ENCODE peak calls at places on chromosomes 11 and 22, in four cellular contexts. One of them, this sample, is unnamed. For H3K79me2, the result is how much of the 10 kb centered on the place peaks cover.

GRCh38 chr11:128207861-128208321 is 379.5 kb downstream of the ETS1 start:
- DNase-seq in MM.1S: no peak
- DNase-seq in astrocyte: peak
- DNase-seq in HCT116: peak
- DNase-seq in this sample: peak

GRCh38 chr22:31960767-31961166 is 16.4 kb downstream of the YWHAH start:
- DNase-seq in MM.1S: no peak
- DNase-seq in astrocyte: no peak
- DNase-seq in HCT116: no peak
- DNase-seq in this sample: no peak

GRCh38 chr11:93817426-93818348 is 32.7 kb downstream of the VSTM5 start:
- DNase-seq in MM.1S: no peak
- DNase-seq in astrocyte: no peak
- DNase-seq in HCT116: no peak
- DNase-seq in this sample: no peak

GRCh38 chr11:59186130-59186594 is 14.2 kb downstream of the DTX4 start:
- DNase-seq in MM.1S: no peak
- DNase-seq in astrocyte: no peak
- DNase-seq in HCT116: peak
- DNase-seq in this sample: peak

GRCh38 chr22:50177537-50178470 is 7.3 kb downstream of the PANX2 start:
- DNase-seq in MM.1S: no peak
- DNase-seq in astrocyte: no peak
- DNase-seq in HCT116: no peak
- DNase-seq in this sample: no peak

GRCh38 chr11:16184588-16184987 is 171.8 kb downstream of the SOX6 start:
- DNase-seq in MM.1S: no peak
- DNase-seq in astrocyte: peak
- DNase-seq in HCT116: no peak
- DNase-seq in this sample: peak

GRCh38 chr11:2074266-2074825 is 64.8 kb downstream of the IGF2 start:
- DNase-seq in MM.1S: no peak
- DNase-seq in astrocyte: no peak
- DNase-seq in HCT116: no peak
- DNase-seq in this sample: no peak

GRCh38 chr11:83033972-83034672 is 37.6 kb downstream of the RAB30 start:
- DNase-seq in MM.1S: peak
- DNase-seq in astrocyte: peak
- DNase-seq in HCT116: no peak
- DNase-seq in this sample: peak

GRCh38 chr11:1030086-1030485 is 6.4 kb downstream of the MUC6 start:
- DNase-seq in MM.1S: no peak
- DNase-seq in astrocyte: no peak
- DNase-seq in HCT116: no peak
- DNase-seq in this sample: no peak

GRCh38 chr22:40666151-40666848 is 13.0 kb upstream of the MCHR1 start:
- DNase-seq in MM.1S: no peak
- DNase-seq in astrocyte: no peak
- DNase-seq in HCT116: no peak
- DNase-seq in this sample: no peak

GRCh38 chr11:125164422-125165110 is at the start of gene PKNOX2:
- DNase-seq in MM.1S: peak
- DNase-seq in astrocyte: peak
- DNase-seq in HCT116: peak
- DNase-seq in this sample: peak

GRCh38 chr11:34050967-34051348 is 573 bp upstream of the CAPRIN1 start:
- DNase-seq in MM.1S: no peak
- DNase-seq in astrocyte: peak
- DNase-seq in HCT116: no peak
- DNase-seq in this sample: peak

GRCh38 chr11:117972044-117972443 is 14.2 kb upstream of the IL10RA start:
- DNase-seq in MM.1S: no peak
- DNase-seq in astrocyte: no peak
- DNase-seq in HCT116: no peak
- DNase-seq in this sample: no peak

GRCh38 chr11:63552921-63553320 is 10.3 kb downstream of the PLAAT2 start:
- DNase-seq in MM.1S: no peak
- DNase-seq in astrocyte: no peak
- DNase-seq in HCT116: no peak
- DNase-seq in this sample: no peak

GRCh38 chr11:130847517-130847916 is 68.8 kb downstream of the SNX19 start:
- DNase-seq in MM.1S: peak
- DNase-seq in astrocyte: peak
- DNase-seq in HCT116: peak
- DNase-seq in this sample: peak

GRCh38 chr11:41456288-41456687 is 3.2 kb downstream of the LRRC4C start:
- DNase-seq in MM.1S: no peak
- DNase-seq in astrocyte: no peak
- DNase-seq in HCT116: no peak
- DNase-seq in this sample: no peak

DNA sequence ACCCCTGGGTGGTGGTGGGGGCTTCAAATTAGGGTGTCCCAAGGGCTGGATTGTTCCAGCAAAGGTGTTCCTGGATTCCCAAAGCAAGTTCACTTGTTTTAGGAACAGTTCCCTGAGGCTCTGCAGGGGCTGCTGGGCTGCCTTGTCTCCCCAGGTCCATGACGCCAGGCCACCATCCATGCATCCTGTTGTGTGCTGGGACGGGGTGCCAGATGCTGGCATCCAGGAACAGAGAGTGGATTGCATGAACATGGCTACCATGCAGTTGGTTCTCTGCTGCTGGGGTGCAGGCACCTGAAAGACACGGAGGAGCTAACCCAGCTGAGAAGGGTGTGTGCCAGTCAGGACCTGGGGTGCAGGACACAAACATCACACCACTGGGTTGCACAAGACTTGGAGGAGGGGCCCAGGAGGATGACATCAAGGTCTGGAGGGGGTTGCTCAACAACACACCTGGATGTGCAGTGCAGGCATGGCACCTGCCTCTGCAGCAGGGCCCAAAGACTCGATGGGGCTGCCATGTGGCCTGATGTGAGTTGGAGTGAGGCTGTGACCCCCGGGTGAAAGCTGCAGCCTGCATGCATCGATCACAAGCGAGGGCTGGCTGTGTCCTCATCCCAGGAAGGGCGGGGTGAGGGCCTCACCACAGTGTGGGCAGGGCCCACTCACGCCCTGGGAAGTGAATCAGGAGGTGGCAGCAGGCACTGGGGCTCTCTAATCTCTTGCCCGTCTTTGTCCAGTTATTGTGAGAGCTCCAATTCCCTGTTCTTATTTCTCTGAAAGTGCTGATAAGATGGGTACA is 74.0 kb upstream of the CLDN5 start:
- DNase-seq in MM.1S: no peak
- DNase-seq in astrocyte: no peak
- DNase-seq in HCT116: no peak
- DNase-seq in this sample: peak
- H3K4me2 ChIP-seq in MM.1S: no peak
- H3K4me2 ChIP-seq in astrocyte: no peak
- H3K4me2 ChIP-seq in HCT116: no peak
- H3K4me2 ChIP-seq in this sample: peak

GRCh38 chr11:69868003-69868865 is 49.0 kb upstream of the FGF3 start:
- DNase-seq in MM.1S: no peak
- DNase-seq in astrocyte: no peak
- DNase-seq in HCT116: no peak
- DNase-seq in this sample: no peak
- H3K79me2 ChIP-seq in MM.1S: under half
- H3K79me2 ChIP-seq in astrocyte: under half
- H3K79me2 ChIP-seq in HCT116: under half
- H3K79me2 ChIP-seq in this sample: under half

GRCh38 chr11:12997168-12997567 is 11.9 kb upstream of the RASSF10 start:
- DNase-seq in MM.1S: no peak
- DNase-seq in astrocyte: no peak
- DNase-seq in HCT116: no peak
- DNase-seq in this sample: no peak

GRCh38 chr11:12995823-12996222 is 13.3 kb upstream of the RASSF10 start:
- DNase-seq in MM.1S: no peak
- DNase-seq in astrocyte: no peak
- DNase-seq in HCT116: no peak
- DNase-seq in this sample: no peak

GRCh38 chr11:12993626-12994025 is 15.5 kb upstream of the RASSF10 start:
- DNase-seq in MM.1S: no peak
- DNase-seq in astrocyte: no peak
- DNase-seq in HCT116: no peak
- DNase-seq in this sample: peak

GRCh38 chr11:12995211-12995610 is 13.9 kb upstream of the RASSF10 start:
- DNase-seq in MM.1S: no peak
- DNase-seq in astrocyte: peak
- DNase-seq in HCT116: no peak
- DNase-seq in this sample: no peak

DNA sequence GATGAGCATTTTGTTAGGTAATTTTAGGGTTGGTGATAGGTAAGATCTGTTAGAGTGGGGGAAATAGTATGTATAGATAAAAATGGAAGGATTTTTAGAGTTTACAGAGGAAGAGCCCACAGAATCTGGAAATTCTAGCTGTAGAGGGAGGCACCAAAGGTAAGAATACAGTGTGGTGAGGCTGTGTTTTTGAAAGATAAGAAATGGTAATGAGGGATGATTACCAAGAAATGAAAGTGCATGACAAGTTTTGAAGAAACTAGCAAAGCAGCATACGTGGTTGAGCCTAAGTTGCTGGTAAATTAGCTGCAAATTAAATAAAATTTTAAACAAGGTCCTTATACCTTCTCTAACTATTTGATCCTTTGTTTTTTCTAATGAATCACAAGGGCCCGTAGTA is 14.6 kb upstream of the RASSF10 start:
- DNase-seq in MM.1S: no peak
- DNase-seq in astrocyte: no peak
- DNase-seq in HCT116: no peak
- DNase-seq in this sample: no peak
- H3K4me2 ChIP-seq in MM.1S: no peak
- H3K4me2 ChIP-seq in astrocyte: no peak
- H3K4me2 ChIP-seq in HCT116: peak
- H3K4me2 ChIP-seq in this sample: no peak

DNA sequence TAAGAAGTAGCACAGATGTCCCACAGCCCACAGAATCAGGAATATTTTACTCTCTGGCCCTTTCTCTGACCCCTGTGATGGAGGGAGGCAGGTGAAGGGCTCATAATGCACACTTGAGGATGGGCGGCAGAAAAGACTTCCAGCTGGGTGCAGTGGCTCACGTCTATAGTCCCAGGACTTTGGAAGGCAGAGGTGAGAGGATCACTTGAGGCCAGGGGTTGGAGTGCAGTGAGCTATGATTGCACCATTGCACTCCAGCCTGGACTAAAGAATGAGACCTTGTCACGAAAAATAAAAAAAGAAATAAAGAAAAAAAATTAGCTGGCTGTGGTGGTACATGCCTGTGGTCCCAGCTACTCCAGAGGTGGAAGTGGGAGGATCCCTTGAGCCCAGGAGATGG is 13.5 kb upstream of the CRYBB3 start:
- DNase-seq in MM.1S: no peak
- DNase-seq in astrocyte: no peak
- DNase-seq in HCT116: no peak
- DNase-seq in this sample: no peak
- H3K79me2 ChIP-seq in MM.1S: under half
- H3K79me2 ChIP-seq in astrocyte: under half
- H3K79me2 ChIP-seq in HCT116: under half
- H3K79me2 ChIP-seq in this sample: under half

GRCh38 chr11:108012139-108012725 is 3.5 kb downstream of the CUL5 start:
- DNase-seq in MM.1S: no peak
- DNase-seq in astrocyte: no peak
- DNase-seq in HCT116: no peak
- DNase-seq in this sample: no peak
- H3K4me2 ChIP-seq in MM.1S: no peak
- H3K4me2 ChIP-seq in astrocyte: no peak
- H3K4me2 ChIP-seq in HCT116: no peak
- H3K4me2 ChIP-seq in this sample: no peak

DNA sequence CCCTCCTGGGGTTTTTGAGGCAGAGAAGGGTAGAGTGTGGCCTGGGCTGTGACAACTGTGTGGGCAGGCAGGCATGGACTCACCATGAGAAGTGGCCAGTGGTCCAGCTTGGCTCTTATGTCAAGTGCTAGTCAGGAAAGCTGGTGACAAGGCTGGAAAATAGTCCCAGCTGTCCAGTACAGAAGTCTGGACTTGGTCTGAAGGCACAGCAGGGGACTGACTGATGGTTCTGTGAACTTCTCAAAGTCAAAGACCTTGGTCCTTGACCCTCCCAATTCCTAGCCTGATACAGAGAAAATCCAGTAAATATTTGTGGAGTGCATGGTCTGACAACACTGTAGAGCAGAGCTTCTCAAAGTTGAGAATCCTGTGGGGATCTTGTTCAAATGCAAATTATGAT is 1.7 kb downstream of the PPFIBP2 start:
- DNase-seq in MM.1S: no peak
- DNase-seq in astrocyte: no peak
- DNase-seq in HCT116: no peak
- DNase-seq in this sample: no peak
- H3K79me2 ChIP-seq in MM.1S: under half
- H3K79me2 ChIP-seq in astrocyte: under half
- H3K79me2 ChIP-seq in HCT116: under half
- H3K79me2 ChIP-seq in this sample: under half

GRCh38 chr22:37304595-37305343 is 22.5 kb downstream of the CYTH4 start:
- DNase-seq in MM.1S: no peak
- DNase-seq in astrocyte: peak
- DNase-seq in HCT116: no peak
- DNase-seq in this sample: peak
- H3K4me2 ChIP-seq in MM.1S: no peak
- H3K4me2 ChIP-seq in astrocyte: peak
- H3K4me2 ChIP-seq in HCT116: peak
- H3K4me2 ChIP-seq in this sample: no peak

GRCh38 chr11:65321828-65322495 is 7.3 kb downstream of the CDC42EP2 start:
- DNase-seq in MM.1S: no peak
- DNase-seq in astrocyte: no peak
- DNase-seq in HCT116: no peak
- DNase-seq in this sample: no peak
- H3K79me2 ChIP-seq in MM.1S: under half
- H3K79me2 ChIP-seq in astrocyte: half or more
- H3K79me2 ChIP-seq in HCT116: under half
- H3K79me2 ChIP-seq in this sample: half or more

DNA sequence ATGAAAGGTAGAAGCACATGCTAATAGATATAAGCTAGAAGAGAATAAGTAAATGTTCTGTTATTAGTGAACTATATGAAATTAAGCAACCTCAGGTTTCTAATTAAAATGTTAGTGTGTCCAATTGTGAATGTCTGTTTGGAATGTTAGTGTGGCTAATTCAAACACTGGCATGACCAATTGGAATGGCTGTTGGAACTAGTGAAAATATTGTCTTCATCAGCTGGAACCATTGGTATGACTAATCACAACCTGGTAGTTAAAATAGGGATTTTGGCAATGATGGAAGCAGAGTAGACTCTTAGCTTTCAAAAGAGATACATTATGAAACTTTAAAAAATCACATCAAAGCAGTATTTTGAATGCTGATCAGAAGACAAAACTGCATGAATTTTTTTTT is 66.8 kb downstream of the CYB5R2 start:
- DNase-seq in MM.1S: no peak
- DNase-seq in astrocyte: no peak
- DNase-seq in HCT116: no peak
- DNase-seq in this sample: no peak
- H3K4me2 ChIP-seq in MM.1S: no peak
- H3K4me2 ChIP-seq in astrocyte: no peak
- H3K4me2 ChIP-seq in HCT116: no peak
- H3K4me2 ChIP-seq in this sample: no peak